ENCODE peak calls at places on chromosomes 16 and 17, in eight cellular contexts. One of them, this sample, is unnamed.

GRCh38 chr17:5042152-5043022 is 7.2 kb upstream of the SLC52A1 start:
- DNase-seq in IMR-90: no peak
- DNase-seq in testis: no peak
- DNase-seq in GM23248: no peak
- DNase-seq in mesenchymal stem cell: no peak
- DNase-seq in GM12864: no peak
- DNase-seq in effector memory CD4-positive, alpha-beta T cell: peak
- DNase-seq in HCT116: no peak
- DNase-seq in this sample: no peak

GRCh38 chr16:9929836-9930235 is 252.4 kb downstream of the GRIN2A start:
- DNase-seq in HCT116: no peak
- DNase-seq in IMR-90: no peak
- DNase-seq in mesenchymal stem cell: no peak
- DNase-seq in GM12864: no peak
- DNase-seq in testis: no peak
- DNase-seq in GM23248: no peak
- DNase-seq in effector memory CD4-positive, alpha-beta T cell: no peak
- DNase-seq in this sample: no peak

GRCh38 chr17:69348441-69348840 is 21.5 kb upstream of the ABCA5 start:
- DNase-seq in IMR-90: no peak
- DNase-seq in effector memory CD4-positive, alpha-beta T cell: no peak
- DNase-seq in GM23248: no peak
- DNase-seq in GM12864: no peak
- DNase-seq in testis: no peak
- DNase-seq in mesenchymal stem cell: no peak
- DNase-seq in HCT116: no peak
- DNase-seq in this sample: no peak

GRCh38 chr16:48011888-48012658 is 143.7 kb downstream of the ABCC12 start:
- DNase-seq in mesenchymal stem cell: no peak
- DNase-seq in effector memory CD4-positive, alpha-beta T cell: no peak
- DNase-seq in GM23248: no peak
- DNase-seq in testis: no peak
- DNase-seq in GM12864: no peak
- DNase-seq in IMR-90: no peak
- DNase-seq in HCT116: no peak
- DNase-seq in this sample: no peak

GRCh38 chr17:58084317-58084981 is 1.2 kb downstream of the DYNLL2 start:
- DNase-seq in IMR-90: no peak
- DNase-seq in GM12864: peak
- DNase-seq in testis: peak
- DNase-seq in GM23248: peak
- DNase-seq in mesenchymal stem cell: peak
- DNase-seq in effector memory CD4-positive, alpha-beta T cell: peak
- DNase-seq in HCT116: peak
- DNase-seq in this sample: peak

GRCh38 chr16:56260378-56260987 is 69.2 kb downstream of the GNAO1 start:
- DNase-seq in GM12864: no peak
- DNase-seq in effector memory CD4-positive, alpha-beta T cell: no peak
- DNase-seq in GM23248: no peak
- DNase-seq in IMR-90: no peak
- DNase-seq in mesenchymal stem cell: no peak
- DNase-seq in HCT116: no peak
- DNase-seq in testis: no peak
- DNase-seq in this sample: no peak

GRCh38 chr17:77349976-77350830 is 209.4 kb downstream of the SEC14L1 start:
- DNase-seq in testis: peak
- DNase-seq in HCT116: no peak
- DNase-seq in IMR-90: peak
- DNase-seq in effector memory CD4-positive, alpha-beta T cell: no peak
- DNase-seq in GM12864: no peak
- DNase-seq in GM23248: peak
- DNase-seq in mesenchymal stem cell: peak
- DNase-seq in this sample: peak

GRCh38 chr17:44083250-44083849 is 12.8 kb downstream of the G6PC3 start:
- DNase-seq in mesenchymal stem cell: no peak
- DNase-seq in testis: no peak
- DNase-seq in effector memory CD4-positive, alpha-beta T cell: no peak
- DNase-seq in GM12864: no peak
- DNase-seq in IMR-90: no peak
- DNase-seq in HCT116: peak
- DNase-seq in GM23248: no peak
- DNase-seq in this sample: no peak

GRCh38 chr17:72858826-72859495 is 233.5 kb downstream of the SLC39A11 start:
- DNase-seq in GM23248: no peak
- DNase-seq in HCT116: no peak
- DNase-seq in IMR-90: no peak
- DNase-seq in mesenchymal stem cell: no peak
- DNase-seq in GM12864: no peak
- DNase-seq in effector memory CD4-positive, alpha-beta T cell: no peak
- DNase-seq in testis: no peak
- DNase-seq in this sample: no peak

GRCh38 chr17:59001158-59001814 is 105.4 kb downstream of the TRIM37 start:
- DNase-seq in GM12864: peak
- DNase-seq in IMR-90: peak
- DNase-seq in mesenchymal stem cell: peak
- DNase-seq in testis: peak
- DNase-seq in HCT116: no peak
- DNase-seq in GM23248: peak
- DNase-seq in effector memory CD4-positive, alpha-beta T cell: peak
- DNase-seq in this sample: peak

GRCh38 chr16:50154369-50154947 is 1.4 kb downstream of the TENT4B start:
- DNase-seq in effector memory CD4-positive, alpha-beta T cell: no peak
- DNase-seq in testis: no peak
- DNase-seq in IMR-90: no peak
- DNase-seq in GM23248: peak
- DNase-seq in HCT116: no peak
- DNase-seq in mesenchymal stem cell: no peak
- DNase-seq in GM12864: no peak
- DNase-seq in this sample: no peak

GRCh38 chr16:71255721-71256120 is 25.2 kb upstream of the HYDIN start:
- DNase-seq in HCT116: no peak
- DNase-seq in GM12864: no peak
- DNase-seq in testis: no peak
- DNase-seq in IMR-90: no peak
- DNase-seq in mesenchymal stem cell: no peak
- DNase-seq in GM23248: no peak
- DNase-seq in effector memory CD4-positive, alpha-beta T cell: no peak
- DNase-seq in this sample: no peak

GRCh38 chr16:15846510-15846909 is 10.3 kb downstream of the MYH11 start:
- DNase-seq in IMR-90: no peak
- DNase-seq in testis: no peak
- DNase-seq in HCT116: no peak
- DNase-seq in GM12864: no peak
- DNase-seq in mesenchymal stem cell: no peak
- DNase-seq in GM23248: no peak
- DNase-seq in effector memory CD4-positive, alpha-beta T cell: no peak
- DNase-seq in this sample: no peak

GRCh38 chr16:15853021-15853420 is 3.8 kb downstream of the MYH11 start:
- DNase-seq in IMR-90: no peak
- DNase-seq in effector memory CD4-positive, alpha-beta T cell: no peak
- DNase-seq in mesenchymal stem cell: no peak
- DNase-seq in testis: no peak
- DNase-seq in GM23248: no peak
- DNase-seq in HCT116: no peak
- DNase-seq in GM12864: no peak
- DNase-seq in this sample: no peak

GRCh38 chr16:15843635-15844279 is 13.1 kb downstream of the MYH11 start:
- DNase-seq in IMR-90: peak
- DNase-seq in testis: no peak
- DNase-seq in GM12864: no peak
- DNase-seq in mesenchymal stem cell: no peak
- DNase-seq in HCT116: no peak
- DNase-seq in effector memory CD4-positive, alpha-beta T cell: no peak
- DNase-seq in GM23248: peak
- DNase-seq in this sample: no peak

GRCh38 chr16:15849209-15849981 is 7.4 kb downstream of the MYH11 start:
- DNase-seq in testis: no peak
- DNase-seq in IMR-90: no peak
- DNase-seq in HCT116: no peak
- DNase-seq in GM23248: no peak
- DNase-seq in mesenchymal stem cell: no peak
- DNase-seq in effector memory CD4-positive, alpha-beta T cell: no peak
- DNase-seq in GM12864: no peak
- DNase-seq in this sample: no peak

DNA sequence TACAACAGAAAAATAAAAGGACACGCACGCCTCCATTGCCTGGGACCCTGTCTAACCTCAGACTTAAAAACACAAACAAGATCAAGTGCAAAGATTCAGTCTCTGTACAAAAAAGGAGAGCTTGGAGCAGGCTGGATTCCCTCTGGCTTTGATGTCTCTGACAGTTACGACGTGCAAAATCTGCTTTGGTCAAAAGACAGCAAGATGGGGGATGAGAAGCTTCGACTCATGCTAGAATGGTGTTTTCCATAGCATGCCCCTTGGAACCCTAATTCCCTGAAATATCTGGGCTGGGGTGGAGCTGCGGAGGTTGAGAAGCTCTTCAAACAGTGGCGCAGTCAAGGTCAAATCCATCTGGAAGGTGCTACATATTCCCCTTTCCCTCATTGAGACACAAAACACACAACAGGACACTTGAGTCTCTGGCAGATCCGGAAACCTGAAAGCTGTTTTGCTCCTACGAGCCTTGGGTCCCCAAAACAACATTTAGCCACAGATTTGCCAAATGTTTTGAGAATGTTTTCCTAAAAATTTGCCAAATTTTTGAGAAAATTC is 9.1 kb downstream of the MYH11 start:
- DNase-seq in GM12864: no peak
- DNase-seq in IMR-90: no peak
- DNase-seq in effector memory CD4-positive, alpha-beta T cell: no peak
- DNase-seq in GM23248: no peak
- DNase-seq in testis: no peak
- DNase-seq in mesenchymal stem cell: no peak
- DNase-seq in HCT116: no peak
- DNase-seq in this sample: no peak
- H3K4me3 ChIP-seq in GM12864: no peak
- H3K4me3 ChIP-seq in IMR-90: no peak
- H3K4me3 ChIP-seq in effector memory CD4-positive, alpha-beta T cell: no peak
- H3K4me3 ChIP-seq in GM23248: no peak
- H3K4me3 ChIP-seq in testis: no peak
- H3K4me3 ChIP-seq in mesenchymal stem cell: no peak
- H3K4me3 ChIP-seq in HCT116: no peak
- H3K4me3 ChIP-seq in this sample: no peak

GRCh38 chr17:61395983-61396585 is 3.6 kb upstream of the TBX2 start:
- DNase-seq in mesenchymal stem cell: peak
- DNase-seq in HCT116: no peak
- DNase-seq in IMR-90: peak
- DNase-seq in GM23248: peak
- DNase-seq in effector memory CD4-positive, alpha-beta T cell: no peak
- DNase-seq in testis: no peak
- DNase-seq in GM12864: no peak
- DNase-seq in this sample: no peak

GRCh38 chr17:61397086-61397842 is 2.4 kb upstream of the TBX2 start:
- DNase-seq in mesenchymal stem cell: peak
- DNase-seq in GM23248: peak
- DNase-seq in testis: no peak
- DNase-seq in GM12864: no peak
- DNase-seq in HCT116: no peak
- DNase-seq in IMR-90: peak
- DNase-seq in effector memory CD4-positive, alpha-beta T cell: no peak
- DNase-seq in this sample: no peak

GRCh38 chr17:61395409-61395982 is 4.1 kb upstream of the TBX2 start:
- DNase-seq in GM12864: no peak
- DNase-seq in GM23248: no peak
- DNase-seq in IMR-90: no peak
- DNase-seq in effector memory CD4-positive, alpha-beta T cell: no peak
- DNase-seq in mesenchymal stem cell: no peak
- DNase-seq in HCT116: no peak
- DNase-seq in testis: no peak
- DNase-seq in this sample: no peak

GRCh38 chr17:61394630-61395408 is 4.8 kb upstream of the TBX2 start:
- DNase-seq in effector memory CD4-positive, alpha-beta T cell: no peak
- DNase-seq in IMR-90: peak
- DNase-seq in GM23248: no peak
- DNase-seq in testis: no peak
- DNase-seq in mesenchymal stem cell: no peak
- DNase-seq in GM12864: no peak
- DNase-seq in HCT116: no peak
- DNase-seq in this sample: no peak

DNA sequence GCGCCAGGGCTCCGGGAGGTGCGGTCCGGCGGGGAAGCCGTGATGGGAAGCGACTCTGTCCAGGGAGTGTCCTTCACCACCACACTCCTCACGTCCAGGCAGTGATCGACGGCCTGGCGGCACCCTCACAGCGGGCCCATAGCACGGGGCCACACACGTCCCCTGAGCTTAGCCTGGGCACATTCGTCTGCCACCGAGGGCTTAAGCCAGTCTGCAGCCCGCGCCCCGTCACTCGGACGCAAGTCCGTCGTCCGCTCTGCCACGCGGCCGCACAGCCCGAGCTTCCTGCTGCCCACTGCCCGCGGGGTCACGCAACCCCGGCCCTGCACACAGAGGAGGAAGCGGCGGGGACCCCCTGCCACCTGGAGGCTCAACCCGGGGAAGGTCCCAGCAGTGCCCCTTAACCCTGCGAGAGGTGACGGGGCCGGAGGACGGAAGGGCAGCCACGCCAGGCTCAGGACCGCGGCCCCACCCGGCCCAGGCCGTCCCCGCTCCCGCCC is 3.0 kb upstream of the TBX2 start:
- DNase-seq in mesenchymal stem cell: peak
- DNase-seq in effector memory CD4-positive, alpha-beta T cell: no peak
- DNase-seq in IMR-90: peak
- DNase-seq in GM12864: no peak
- DNase-seq in HCT116: no peak
- DNase-seq in GM23248: peak
- DNase-seq in testis: no peak
- DNase-seq in this sample: no peak
- H3K4me3 ChIP-seq in mesenchymal stem cell: no peak
- H3K4me3 ChIP-seq in effector memory CD4-positive, alpha-beta T cell: no peak
- H3K4me3 ChIP-seq in IMR-90: peak
- H3K4me3 ChIP-seq in GM12864: no peak
- H3K4me3 ChIP-seq in HCT116: no peak
- H3K4me3 ChIP-seq in GM23248: peak
- H3K4me3 ChIP-seq in testis: peak
- H3K4me3 ChIP-seq in this sample: no peak

GRCh38 chr17:2267354-2267753 is 36.2 kb downstream of the SMG6 start:
- DNase-seq in HCT116: no peak
- DNase-seq in GM23248: no peak
- DNase-seq in GM12864: no peak
- DNase-seq in mesenchymal stem cell: no peak
- DNase-seq in IMR-90: no peak
- DNase-seq in effector memory CD4-positive, alpha-beta T cell: no peak
- DNase-seq in testis: no peak
- DNase-seq in this sample: peak
- H3K4me3 ChIP-seq in HCT116: no peak
- H3K4me3 ChIP-seq in GM23248: no peak
- H3K4me3 ChIP-seq in GM12864: no peak
- H3K4me3 ChIP-seq in mesenchymal stem cell: no peak
- H3K4me3 ChIP-seq in IMR-90: no peak
- H3K4me3 ChIP-seq in effector memory CD4-positive, alpha-beta T cell: no peak
- H3K4me3 ChIP-seq in testis: no peak
- H3K4me3 ChIP-seq in this sample: no peak

DNA sequence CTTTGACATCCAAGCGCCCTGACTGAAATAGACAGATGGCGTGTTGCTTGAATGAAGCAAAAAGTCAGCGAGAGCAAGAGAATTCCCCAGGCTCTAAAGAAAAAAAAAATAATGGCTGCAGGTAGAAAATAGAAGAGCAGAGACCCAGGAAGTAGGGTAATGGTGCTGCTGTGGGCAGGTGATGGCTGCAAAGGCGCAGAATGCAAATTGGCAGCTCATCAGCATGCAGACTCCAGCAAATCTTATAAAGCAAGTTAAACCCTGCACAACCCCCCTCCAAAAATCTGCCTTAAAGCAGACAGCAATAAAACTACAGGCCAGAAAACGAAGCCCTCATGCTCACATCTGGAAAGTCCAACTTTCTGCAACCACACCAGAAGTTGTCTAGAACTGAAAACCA is 384.3 kb downstream of the RBFOX1 start:
- DNase-seq in GM23248: no peak
- DNase-seq in mesenchymal stem cell: no peak
- DNase-seq in GM12864: no peak
- DNase-seq in effector memory CD4-positive, alpha-beta T cell: no peak
- DNase-seq in IMR-90: no peak
- DNase-seq in HCT116: no peak
- DNase-seq in testis: no peak
- DNase-seq in this sample: no peak
- H3K4me3 ChIP-seq in GM23248: no peak
- H3K4me3 ChIP-seq in mesenchymal stem cell: no peak
- H3K4me3 ChIP-seq in GM12864: no peak
- H3K4me3 ChIP-seq in effector memory CD4-positive, alpha-beta T cell: no peak
- H3K4me3 ChIP-seq in IMR-90: no peak
- H3K4me3 ChIP-seq in HCT116: no peak
- H3K4me3 ChIP-seq in testis: no peak
- H3K4me3 ChIP-seq in this sample: no peak